ENCODE peak calls at places on chromosome 20, in ten cellular contexts. A is fibroblast of lung, Y is neural crest cell, S is IMR-90, K is bronchial epithelial cell, B is RWPE2, O is pancreas, U is HFFc6, P is lung, J is thyroid gland. W is an unnamed sample.

GRCh38 chr20:56422131-56422823 is 10.2 kb downstream of the CASS4 start:
- DNase-seq in A (peak; percentile 91), Y (no peak), S (peak; percentile 88), K (peak; percentile 44), B (no peak), O (no peak), U (peak; percentile 79), P (no peak), J (no peak), W (peak; percentile 81)

GRCh38 chr20:63457737-63458136 is 14.7 kb downstream of the KCNQ2 start:
- DNase-seq in A (peak; percentile 9), Y (no peak), S (no peak), K (peak; percentile 12), B (peak; percentile 84), O (no peak), U (no peak), P (no peak), J (no peak), W (peak; percentile 36)

GRCh38 chr20:32639284-32639683 is 34.5 kb downstream of the C20orf203 start:
- DNase-seq in A (no peak), Y (no peak), S (no peak), K (no peak), B (no peak), O (no peak), U (no peak), P (no peak), J (no peak), W (no peak)

GRCh38 chr20:29878281-29878741 is 1379.2 kb upstream of the DEFB115 start:
- DNase-seq in A (no peak), Y (no peak), S (no peak), K (peak; percentile 20), B (peak; percentile 85), O (no peak), U (no peak), P (no peak), J (no peak), W (no peak)

GRCh38 chr20:49914310-49915117 is 815 bp downstream of the SPATA2 start:
- DNase-seq in A (peak; percentile 14), Y (no peak), S (no peak), K (peak; percentile 45), B (no peak), O (no peak), U (peak; percentile 39), P (no peak), J (peak; percentile 52), W (no peak)

GRCh38 chr20:51826372-51826771 is 24.1 kb upstream of the SALL4 start:
- DNase-seq in A (no peak), Y (no peak), S (no peak), K (no peak), B (no peak), O (no peak), U (no peak), P (no peak), J (no peak), W (no peak)

GRCh38 chr20:48283470-48284110 is 498.3 kb upstream of the SULF2 start:
- DNase-seq in A (peak; percentile 99), Y (no peak), S (peak; percentile 93), K (peak; percentile 87), B (peak; percentile 97), O (peak; percentile 63), U (peak; percentile 41), P (peak; percentile 45), J (peak; percentile 41), W (peak; percentile 97)

GRCh38 chr20:39775110-39775509 is 813.0 kb downstream of the DHX35 start:
- DNase-seq in A (peak; percentile 92), Y (no peak), S (no peak), K (peak; percentile 82), B (no peak), O (peak; percentile 46), U (no peak), P (peak; percentile 64), J (peak; percentile 30), W (peak; percentile 77)

GRCh38 chr20:57652865-57653545 is 32.8 kb upstream of the ZBP1 start:
- DNase-seq in A (no peak), Y (no peak), S (no peak), K (no peak), B (peak; percentile 80), O (no peak), U (no peak), P (no peak), J (no peak), W (no peak)

GRCh38 chr20:18443841-18444240 is 23.0 kb downstream of the DZANK1 start:
- DNase-seq in A (peak; percentile 35), Y (no peak), S (peak; percentile 19), K (peak; percentile 13), B (no peak), O (no peak), U (peak; percentile 36), P (no peak), J (no peak), W (peak; percentile 52)

GRCh38 chr20:7346026-7346425 is 578.5 kb downstream of the BMP2 start:
- DNase-seq in A (no peak), Y (no peak), S (no peak), K (peak; percentile 57), B (no peak), O (no peak), U (no peak), P (no peak), J (no peak), W (no peak)

GRCh38 chr20:43096471-43096870 is 93.2 kb downstream of the PTPRT start:
- DNase-seq in A (no peak), Y (no peak), S (no peak), K (no peak), B (no peak), O (no peak), U (no peak), P (no peak), J (no peak), W (no peak)

DNA sequence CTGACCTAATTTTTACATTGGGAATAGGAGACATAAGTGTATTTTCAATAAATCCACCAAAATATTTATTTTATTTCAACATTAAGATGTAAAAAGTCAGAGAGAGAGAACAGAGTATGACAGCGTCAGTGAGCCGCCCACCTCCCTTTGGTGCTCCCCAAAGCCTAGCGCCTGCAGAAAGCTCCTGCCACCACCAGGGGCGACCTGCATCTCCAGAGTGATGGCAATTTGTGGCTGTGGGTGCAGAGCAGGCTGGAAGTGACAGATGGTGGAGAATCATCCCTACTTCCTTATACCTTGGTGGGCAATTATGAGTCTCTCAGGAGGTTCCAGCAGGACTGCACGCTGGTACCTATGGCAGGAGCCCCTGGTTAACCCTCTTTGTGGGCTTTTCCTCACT is 87.3 kb downstream of the PTPRT start:
- DNase-seq in A (no peak), Y (no peak), S (no peak), K (no peak), B (no peak), O (no peak), U (no peak), P (no peak), J (no peak), W (no peak)
- TF ChIP-seq CTCF in A (no peak), Y (no peak), S (no peak), K (no peak), B (peak; percentile 27), O (no peak), U (peak; percentile 10), P (no peak), J (no peak), W (no peak)

DNA sequence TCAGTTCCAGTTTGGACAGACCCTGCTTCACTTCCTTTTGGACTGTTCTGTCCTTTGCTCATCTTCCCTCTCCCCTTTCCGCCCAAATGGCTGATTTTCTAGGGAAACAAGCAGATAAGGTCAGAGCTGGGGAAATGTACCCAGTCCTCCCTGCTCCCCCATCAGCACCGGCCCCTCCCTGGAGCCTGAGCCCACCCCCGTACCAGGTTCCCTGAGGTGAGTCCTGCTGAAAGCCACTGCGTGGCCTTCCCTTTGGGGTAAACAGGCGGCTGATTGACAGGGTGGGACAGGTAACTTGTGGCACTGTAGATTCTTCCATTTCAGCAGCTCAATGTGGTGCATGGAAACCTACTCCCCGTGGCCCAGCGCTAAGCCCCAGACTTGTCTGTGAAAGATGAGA is 70.5 kb downstream of the NPEPL1 start:
- DNase-seq in A (no peak), Y (no peak), S (no peak), K (no peak), B (peak; percentile 68), O (no peak), U (no peak), P (no peak), J (no peak), W (no peak)
- TF ChIP-seq CTCF in A (no peak), Y (no peak), S (no peak), K (no peak), B (no peak), O (no peak), U (no peak), P (no peak), J (no peak), W (no peak)

DNA sequence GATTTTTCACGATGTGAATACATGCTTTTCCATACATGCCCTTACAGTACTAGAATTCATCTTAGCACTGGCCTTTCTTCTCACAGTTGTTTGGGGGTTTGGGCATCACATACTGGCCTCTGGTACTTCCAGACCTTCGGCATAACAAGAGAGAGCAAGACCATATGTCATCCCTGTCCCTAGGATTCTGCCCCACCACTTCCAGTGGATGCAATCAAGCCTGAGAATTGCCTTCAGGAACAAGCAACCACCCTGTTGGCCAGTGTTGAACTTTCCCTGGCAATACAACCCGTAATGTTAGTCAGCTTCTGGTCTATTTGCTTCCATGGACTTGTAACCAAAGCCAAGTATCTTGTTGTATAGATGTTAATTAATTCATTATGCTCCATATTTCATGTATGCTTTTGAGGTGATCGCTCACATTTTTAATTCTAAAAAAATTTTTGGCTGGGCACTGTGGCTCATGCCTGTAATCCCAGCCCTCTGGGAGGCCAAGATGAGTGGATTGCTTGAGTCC is 15.4 kb upstream of the SLPI start:
- DNase-seq in A (no peak), Y (no peak), S (no peak), K (no peak), B (no peak), O (no peak), U (no peak), P (no peak), J (no peak), W (no peak)
- TF ChIP-seq CTCF in A (no peak), Y (no peak), S (no peak), K (no peak), B (no peak), O (no peak), U (no peak), P (no peak), J (no peak), W (no peak)

DNA sequence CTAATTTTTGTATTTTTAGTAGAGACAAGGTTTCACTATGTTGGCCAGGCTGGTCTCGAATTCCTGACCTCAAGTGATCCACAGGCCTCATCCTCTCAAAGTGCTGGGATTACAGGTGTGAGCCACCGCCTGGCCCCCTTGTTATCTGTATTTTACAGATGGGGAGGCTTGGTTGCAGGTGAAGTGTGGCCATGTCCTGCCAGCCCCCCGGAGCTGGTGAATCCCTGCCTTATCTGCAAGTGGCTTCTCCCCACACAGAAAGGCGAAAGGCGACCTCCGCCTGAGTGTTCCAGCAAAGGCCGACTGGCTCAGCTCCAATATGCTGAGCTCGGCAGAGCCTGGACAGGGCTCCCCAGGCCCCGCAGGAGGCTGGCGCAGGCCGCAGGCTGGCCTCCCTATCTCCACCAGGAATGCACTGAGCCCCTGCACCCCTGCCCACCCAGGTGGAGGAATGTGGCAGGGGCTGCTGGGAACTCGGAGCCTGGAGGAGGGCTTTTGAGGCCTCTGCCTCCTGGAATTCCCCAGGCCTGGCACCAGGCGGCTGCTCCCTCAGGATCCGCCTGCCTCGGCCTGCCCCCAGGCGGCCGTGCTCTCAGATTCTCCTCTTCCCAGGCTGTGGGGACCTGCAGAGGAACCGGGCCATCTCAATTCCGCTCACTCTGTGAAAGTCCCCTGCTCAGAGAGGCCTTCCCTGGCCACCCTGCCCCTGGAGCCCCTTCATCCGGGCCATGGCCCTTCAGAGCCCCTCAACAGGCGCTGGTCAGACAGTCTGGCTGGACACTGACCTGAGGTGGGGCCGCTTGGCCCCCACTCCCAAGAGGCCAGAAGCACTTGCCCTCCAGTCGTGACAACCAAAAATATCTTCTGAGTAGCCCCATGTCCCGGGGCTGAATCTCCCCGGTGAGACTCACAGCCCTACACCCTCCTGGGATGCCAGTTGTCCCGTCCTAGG is 9.3 kb upstream of the LAMA5 start:
- DNase-seq in A (peak; percentile 49), Y (no peak), S (peak; percentile 32), K (peak; percentile 56), B (peak; percentile 89), O (no peak), U (no peak), P (peak; percentile 56), J (peak; percentile 73), W (peak; percentile 45)
- TF ChIP-seq CTCF in A (peak; percentile 45), Y (peak; percentile 36), S (peak; percentile 42), K (peak; percentile 73), B (peak; percentile 81), O (no peak), U (peak; percentile 36), P (no peak), J (peak; percentile 44), W (no peak)

W was measured in foreskin fibroblast.